ENCODE peak calls at places on chromosomes 6 and 20, in five cellular contexts. A is AG09309, G is fibroblast of pulmonary artery, W is H7, O is heart right ventricle. J is an unnamed sample.

GRCh38 chr6:13362432-13362831 is 34.1 kb upstream of the TBC1D7 start:
- DNase-seq in A (no peak), G (peak), W (no peak), O (no peak), J (no peak)

GRCh38 chr6:116467514-116467913 is 6.3 kb downstream of the CALHM6 start:
- DNase-seq in A (no peak), G (no peak), W (no peak), O (no peak), J (no peak)

GRCh38 chr6:20348091-20348490 is 53.6 kb upstream of the E2F3 start:
- DNase-seq in A (no peak), G (no peak), W (no peak), O (no peak), J (no peak)

GRCh38 chr20:48238781-48239180 is 453.5 kb upstream of the SULF2 start:
- DNase-seq in A (peak), G (no peak), W (no peak), O (no peak), J (no peak)

GRCh38 chr6:45586216-45587171 is 208.8 kb upstream of the SUPT3H start:
- DNase-seq in A (no peak), G (no peak), W (peak), O (no peak), J (no peak)

GRCh38 chr6:166262738-166263515 is 45.3 kb downstream of the PRR18 start:
- DNase-seq in A (no peak), G (no peak), W (no peak), O (no peak), J (no peak)

GRCh38 chr6:38095054-38095453 is 275.5 kb downstream of the ZFAND3 start:
- DNase-seq in A (no peak), G (peak), W (no peak), O (no peak), J (no peak)

GRCh38 chr20:10671850-10672578 is 1.8 kb downstream of the JAG1 start:
- DNase-seq in A (no peak), G (no peak), W (peak), O (peak), J (no peak)

GRCh38 chr6:118813795-118814194 is 80.2 kb upstream of the ASF1A start:
- DNase-seq in A (peak), G (peak), W (no peak), O (no peak), J (peak)

GRCh38 chr20:32091888-32092346 is 17.6 kb upstream of the TM9SF4 start:
- DNase-seq in A (peak), G (peak), W (peak), O (peak), J (peak)

GRCh38 chr6:113428702-113429101 is 428.4 kb upstream of the MARCKS start:
- DNase-seq in A (no peak), G (no peak), W (no peak), O (no peak), J (no peak)

GRCh38 chr6:89917216-89917615 is 22.9 kb downstream of the GJA10 start:
- DNase-seq in A (no peak), G (no peak), W (no peak), O (no peak), J (no peak)

GRCh38 chr6:159946912-159947311 is 22.0 kb upstream of the IGF2R start:
- DNase-seq in A (no peak), G (no peak), W (no peak), O (no peak), J (no peak)

GRCh38 chr20:37850724-37851123 is 52.2 kb upstream of the VSTM2L start:
- DNase-seq in A (no peak), G (peak), W (no peak), O (no peak), J (no peak)

GRCh38 chr6:148544421-148544820 is 201.8 kb downstream of the SASH1 start:
- DNase-seq in A (no peak), G (no peak), W (no peak), O (no peak), J (no peak)

GRCh38 chr20:52234302-52235045 is 42.9 kb upstream of the ZFP64 start:
- DNase-seq in A (no peak), G (no peak), W (no peak), O (no peak), J (no peak)

GRCh38 chr6:5025911-5026819 is 22.3 kb upstream of the RPP40 start:
- DNase-seq in A (no peak), G (peak), W (peak), O (peak), J (no peak)

GRCh38 chr20:13180986-13181889 is 39.8 kb upstream of the ISM1 start:
- DNase-seq in A (no peak), G (no peak), W (no peak), O (no peak), J (no peak)

GRCh38 chr6:35327349-35328027 is 14.9 kb upstream of the PPARD start:
- DNase-seq in A (no peak), G (peak), W (peak), O (peak), J (no peak)

GRCh38 chr6:166415833-166416347 is 33.1 kb upstream of the MPC1 start:
- DNase-seq in A (no peak), G (no peak), W (no peak), O (no peak), J (no peak)

GRCh38 chr6:3957321-3957720 is 108.1 kb downstream of the FAM50B start:
- DNase-seq in A (no peak), G (no peak), W (no peak), O (no peak), J (no peak)

GRCh38 chr6:96505363-96505762 is 16.2 kb upstream of the UFL1 start:
- DNase-seq in A (no peak), G (no peak), W (no peak), O (no peak), J (no peak)

GRCh38 chr6:159044899-159045727 is at the start of gene TAGAP:
- DNase-seq in A (no peak), G (no peak), W (no peak), O (peak), J (no peak)

GRCh38 chr6:143232849-143233248 is 172.2 kb downstream of the AIG1 start:
- DNase-seq in A (no peak), G (peak), W (peak), O (no peak), J (no peak)

GRCh38 chr6:129342243-129342642 is 367.7 kb downstream of the ARHGAP18 start:
- DNase-seq in A (peak), G (peak), W (no peak), O (no peak), J (peak)

GRCh38 chr6:91127752-91128151 is 540.9 kb upstream of the MAP3K7 start:
- DNase-seq in A (no peak), G (no peak), W (no peak), O (no peak), J (no peak)

GRCh38 chr6:28522594-28523557 is 2.8 kb upstream of the GPX5 start:
- DNase-seq in A (no peak), G (no peak), W (no peak), O (no peak), J (no peak)

GRCh38 chr20:19969106-19969505 is 48.1 kb upstream of the NAA20 start:
- DNase-seq in A (no peak), G (peak), W (no peak), O (no peak), J (no peak)

GRCh38 chr6:110255356-110255755 is 75.1 kb downstream of the CDC40 start:
- DNase-seq in A (no peak), G (peak), W (peak), O (peak), J (no peak)

GRCh38 chr20:856361-856775 is 22.9 kb downstream of the FAM110A start:
- DNase-seq in A (peak), G (peak), W (no peak), O (no peak), J (peak)

GRCh38 chr20:59560588-59561227 is 43.6 kb upstream of the PHACTR3 start:
- DNase-seq in A (no peak), G (peak), W (peak), O (no peak), J (no peak)

GRCh38 chr6:44341095-44341890 is 1.2 kb upstream of the SPATS1 start:
- DNase-seq in A (no peak), G (no peak), W (no peak), O (no peak), J (no peak)
- H3K4me3 ChIP-seq in A (no peak), G (no peak), W (no peak), O (no peak), J (no peak)

DNA sequence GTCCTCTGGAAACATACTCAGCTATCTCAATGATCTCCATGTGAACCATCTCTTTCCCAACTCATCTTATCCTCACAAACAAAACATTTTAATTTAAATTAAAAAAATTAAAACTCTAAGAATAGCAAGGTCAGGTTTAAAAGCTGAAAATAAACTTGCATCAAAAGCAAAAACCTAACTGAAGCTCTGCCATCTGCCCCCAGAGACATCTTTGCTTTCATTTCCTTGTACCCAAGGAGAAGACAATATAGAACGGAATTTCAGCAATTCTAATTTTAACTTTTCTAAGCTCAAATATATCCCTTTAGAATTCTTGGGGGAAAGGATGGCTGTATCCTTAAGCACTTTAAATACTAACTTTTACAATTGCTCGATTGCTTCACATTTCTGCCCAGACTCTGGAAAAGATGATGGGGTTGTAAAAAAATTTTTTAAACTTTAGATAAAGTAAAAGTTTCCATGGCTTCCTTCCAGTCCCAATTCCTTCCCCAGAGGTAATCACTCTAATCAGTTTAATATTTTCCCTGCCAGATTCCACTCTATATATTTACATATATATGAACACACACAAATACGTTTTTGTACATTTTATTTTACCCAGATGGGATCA is 69.2 kb upstream of the SMIM29 start:
- DNase-seq in A (no peak), G (peak), W (no peak), O (no peak), J (no peak)
- H3K4me3 ChIP-seq in A (no peak), G (no peak), W (no peak), O (no peak), J (no peak)

GRCh38 chr6:139981810-139982550 is 607.5 kb upstream of the CITED2 start:
- DNase-seq in A (no peak), G (peak), W (no peak), O (peak), J (peak)
- H3K4me3 ChIP-seq in A (no peak), G (no peak), W (no peak), O (no peak), J (no peak)

GRCh38 chr20:62428008-62428384 is 657 bp upstream of the RBBP8NL start:
- DNase-seq in A (no peak), G (no peak), W (no peak), O (no peak), J (no peak)

GRCh38 chr20:62427172-62428007 is at the start of gene RBBP8NL:
- DNase-seq in A (no peak), G (no peak), W (peak), O (no peak), J (no peak)

GRCh38 chr20:62425281-62426058 is 1.9 kb downstream of the RBBP8NL start:
- DNase-seq in A (no peak), G (no peak), W (no peak), O (no peak), J (no peak)

GRCh38 chr20:62428396-62429160 is 1.2 kb upstream of the RBBP8NL start:
- DNase-seq in A (no peak), G (no peak), W (no peak), O (no peak), J (no peak)

DNA sequence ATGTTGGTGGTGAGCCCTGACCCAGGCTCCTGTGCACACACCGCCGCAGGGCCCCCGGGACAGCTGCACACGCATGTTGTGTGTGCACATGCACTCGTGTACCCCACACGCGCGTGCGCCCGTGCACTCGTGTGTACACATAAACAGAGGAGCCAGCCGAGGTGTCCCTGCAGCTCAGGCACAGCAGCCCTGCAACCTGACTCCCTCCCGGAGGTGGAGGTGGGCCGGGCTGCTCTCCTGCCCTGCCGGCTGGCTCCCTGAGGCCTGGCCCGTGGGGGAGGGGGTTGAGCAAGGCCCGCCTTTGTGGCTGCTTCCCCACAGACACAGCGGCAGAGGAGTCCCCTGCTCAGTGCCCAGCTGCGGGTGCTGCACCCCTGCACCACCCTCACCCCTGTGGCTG is 661 bp downstream of the RBBP8NL start:
- DNase-seq in A (no peak), G (no peak), W (peak), O (no peak), J (no peak)
- H3K4me3 ChIP-seq in A (no peak), G (no peak), W (no peak), O (no peak), J (no peak)

GRCh38 chr6:47134476-47135189 is 92.5 kb upstream of the ADGRF1 start:
- DNase-seq in A (peak), G (peak), W (no peak), O (no peak), J (peak)
- H3K4me3 ChIP-seq in A (no peak), G (no peak), W (no peak), O (no peak), J (no peak)

GRCh38 chr20:1949306-1949705 is 44.6 kb downstream of the PDYN start:
- DNase-seq in A (no peak), G (no peak), W (no peak), O (no peak), J (no peak)

GRCh38 chr20:1946762-1947534 is 46.9 kb downstream of the PDYN start:
- DNase-seq in A (no peak), G (peak), W (peak), O (no peak), J (no peak)

GRCh38 chr20:1945660-1946059 is 48.2 kb downstream of the PDYN start:
- DNase-seq in A (no peak), G (no peak), W (no peak), O (no peak), J (no peak)

GRCh38 chr20:1946442-1946761 is 47.5 kb downstream of the PDYN start:
- DNase-seq in A (no peak), G (no peak), W (no peak), O (no peak), J (no peak)

DNA sequence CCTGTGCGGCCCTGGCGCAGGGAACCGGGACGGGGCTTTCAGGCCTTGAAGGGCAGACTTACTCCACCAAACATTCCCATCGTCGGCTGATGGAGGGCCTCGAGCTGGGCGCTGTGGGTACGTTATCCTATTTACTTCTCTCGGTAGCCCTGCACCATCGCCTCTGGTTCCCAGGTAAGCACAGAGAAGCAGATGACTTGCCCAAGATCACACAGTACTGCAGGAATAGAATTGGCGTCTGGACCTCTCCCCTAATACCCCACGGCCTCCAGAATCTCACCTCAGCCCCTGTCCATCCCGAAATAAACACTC is 46.4 kb downstream of the PDYN start:
- DNase-seq in A (no peak), G (no peak), W (no peak), O (no peak), J (no peak)
- H3K4me3 ChIP-seq in A (no peak), G (no peak), W (peak), O (peak), J (no peak)

DNA sequence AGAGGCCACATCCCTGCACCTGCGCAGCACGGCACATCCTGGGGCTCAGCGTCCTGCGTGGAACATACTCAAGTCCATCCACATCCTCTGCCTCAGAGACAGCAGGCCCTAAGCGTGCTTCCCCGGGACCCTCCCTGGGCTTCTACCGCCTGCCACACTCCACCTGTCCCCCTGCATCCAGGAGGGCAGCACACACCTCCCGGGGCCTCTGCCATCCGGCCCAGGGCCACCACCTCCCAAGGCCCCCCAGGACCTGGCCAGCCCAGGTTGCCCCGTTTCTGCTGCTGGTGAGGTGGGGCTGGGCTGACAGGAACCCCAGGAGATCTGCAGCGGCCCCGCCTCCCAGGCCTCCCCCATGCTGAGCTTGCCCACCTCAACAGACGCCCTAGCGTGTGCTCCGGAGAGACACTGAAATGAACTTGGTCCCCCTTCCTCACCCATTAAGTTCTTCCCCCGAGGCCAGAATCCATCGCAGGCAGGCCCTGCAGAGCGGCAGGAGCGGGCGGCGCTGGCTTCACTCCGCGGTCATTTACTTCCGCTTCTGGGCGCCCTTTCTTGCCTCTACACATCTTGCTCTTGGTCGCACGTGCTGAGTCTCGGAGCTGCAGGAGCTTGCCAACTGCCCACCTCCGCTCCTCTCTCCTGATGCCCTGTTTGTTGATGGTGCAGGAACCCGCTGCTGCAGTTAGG is 235.3 kb downstream of the TAF4 start:
- DNase-seq in A (no peak), G (no peak), W (no peak), O (no peak), J (no peak)
- H3K4me3 ChIP-seq in A (no peak), G (no peak), W (no peak), O (no peak), J (no peak)

DNA sequence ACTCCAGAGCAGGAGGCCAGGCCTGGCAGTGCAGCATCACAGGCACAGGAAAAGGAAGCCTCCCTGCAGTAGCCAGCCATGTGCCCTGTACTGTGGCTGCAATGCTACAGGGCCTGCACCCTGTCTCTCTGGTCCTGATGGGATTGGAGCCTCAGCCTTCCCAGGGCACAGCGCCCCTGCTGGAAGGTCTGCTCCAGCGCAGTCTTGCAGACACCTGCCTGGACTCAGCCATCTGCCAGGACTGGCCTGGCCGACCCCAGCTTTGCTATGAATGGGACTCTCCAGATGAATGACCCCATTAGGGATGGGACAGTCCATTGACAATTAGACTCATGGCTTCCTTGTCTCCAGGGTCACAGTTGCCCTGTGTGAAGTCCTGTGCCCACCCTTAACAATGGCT is 251.6 kb downstream of the ERMARD start:
- DNase-seq in A (no peak), G (no peak), W (peak), O (no peak), J (no peak)
- H3K4me3 ChIP-seq in A (no peak), G (no peak), W (no peak), O (no peak), J (no peak)

GRCh38 chr20:44641305-44641704 is 10.2 kb downstream of the ADA start:
- DNase-seq in A (no peak), G (no peak), W (no peak), O (no peak), J (no peak)

GRCh38 chr20:44643596-44644383 is 7.7 kb downstream of the ADA start:
- DNase-seq in A (peak), G (peak), W (peak), O (peak), J (peak)

GRCh38 chr20:44642203-44643153 is 9.0 kb downstream of the ADA start:
- DNase-seq in A (peak), G (peak), W (peak), O (peak), J (peak)

GRCh38 chr20:44644384-44645131 is 6.9 kb downstream of the ADA start:
- DNase-seq in A (no peak), G (no peak), W (no peak), O (no peak), J (no peak)

GRCh38 chr20:44643154-44643519 is 8.4 kb downstream of the ADA start:
- DNase-seq in A (no peak), G (no peak), W (no peak), O (no peak), J (no peak)
- H3K4me3 ChIP-seq in A (no peak), G (no peak), W (no peak), O (peak), J (no peak)

GRCh38 chr6:54846857-54847721 is 518 bp downstream of the FAM83B start:
- DNase-seq in A (no peak), G (no peak), W (peak), O (no peak), J (no peak)
- H3K4me3 ChIP-seq in A (peak), G (peak), W (peak), O (peak), J (peak)

J was measured in skeletal muscle cell.